ENCODE peak calls at places on chromosomes 11 and 22, in five cellular contexts. C is right atrium auricular region; D is CD4-positive, CD25-positive, alpha-beta regulatory T cell; F is stomach; M is upper lobe of left lung. A is an unnamed sample.

GRCh38 chr11:35932641-35933571 is 11.0 kb upstream of the LDLRAD3 start:
- DNase-seq in C (no peak), D (no peak), F (no peak), M (no peak), A (no peak)

GRCh38 chr22:38267086-38267485 is 5.7 kb downstream of the TMEM184B start:
- DNase-seq in C (peak; percentile 83), D (peak; percentile 31), F (no peak), M (no peak), A (no peak)

GRCh38 chr11:8709777-8710176 is 27.2 kb downstream of the RPL27A start:
- DNase-seq in C (no peak), D (no peak), F (no peak), M (no peak), A (no peak)

GRCh38 chr11:46916669-46917108 is 1.7 kb downstream of the LRP4 start:
- DNase-seq in C (peak; percentile 72), D (no peak), F (peak; percentile 51), M (peak; percentile 68), A (no peak)

GRCh38 chr11:8168485-8169257 is at the start of gene RIC3:
- DNase-seq in C (no peak), D (no peak), F (peak; percentile 33), M (peak; percentile 91), A (no peak)

GRCh38 chr11:911031-911889 is 650 bp upstream of the CHID1 start:
- DNase-seq in C (peak; percentile 69), D (no peak), F (peak; percentile 42), M (no peak), A (peak; percentile 76)

GRCh38 chr11:64081663-64082442 is 46.1 kb downstream of the FLRT1 start:
- DNase-seq in C (no peak), D (no peak), F (peak; percentile 65), M (peak; percentile 54), A (no peak)

GRCh38 chr11:123093686-123094085 is 31.8 kb upstream of the HSPA8 start:
- DNase-seq in C (no peak), D (no peak), F (no peak), M (no peak), A (no peak)

GRCh38 chr11:115409116-115409663 is 95.0 kb downstream of the CADM1 start:
- DNase-seq in C (no peak), D (no peak), F (no peak), M (no peak), A (no peak)

GRCh38 chr11:34626393-34626792 is 5.5 kb downstream of the EHF start:
- DNase-seq in C (no peak), D (no peak), F (no peak), M (no peak), A (no peak)

GRCh38 chr11:45926001-45926401 is 3.5 kb downstream of the LARGE2 start:
- DNase-seq in C (no peak), D (no peak), F (no peak), M (peak; percentile 66), A (no peak)

GRCh38 chr11:66595245-66595904 is 2.4 kb downstream of the CCS start:
- DNase-seq in C (peak; percentile 86), D (no peak), F (peak; percentile 47), M (no peak), A (no peak)

GRCh38 chr11:126310992-126311310 is 7.1 kb downstream of the DCPS start:
- DNase-seq in C (no peak), D (no peak), F (no peak), M (no peak), A (no peak)

GRCh38 chr11:115792903-115793302 is 288.7 kb upstream of the CADM1 start:
- DNase-seq in C (no peak), D (no peak), F (no peak), M (no peak), A (no peak)

GRCh38 chr22:48347311-48347710 is 1480.4 kb downstream of the BRD1 start:
- DNase-seq in C (no peak), D (no peak), F (no peak), M (no peak), A (no peak)

GRCh38 chr11:66230978-66231377 is 37.5 kb upstream of the RAB1B start:
- DNase-seq in C (no peak), D (no peak), F (no peak), M (no peak), A (no peak)

GRCh38 chr11:118275184-118275583 is 11.1 kb upstream of the MPZL2 start:
- DNase-seq in C (no peak), D (no peak), F (no peak), M (no peak), A (no peak)

GRCh38 chr11:12723410-12724297 is 49.4 kb downstream of the TEAD1 start:
- DNase-seq in C (no peak), D (no peak), F (peak; percentile 55), M (no peak), A (no peak)
- H3K4me1 ChIP-seq in C (peaks cover 45% of the 10 kb centered on the region), D (no peaks in the 10 kb centered on the region), F (peaks cover 83% of the 10 kb centered on the region), M (peaks cover 29% of the 10 kb centered on the region), A (no peaks in the 10 kb centered on the region)

GRCh38 chr22:18050065-18050464 is 25.7 kb upstream of the MICAL3 start:
- DNase-seq in C (no peak), D (no peak), F (no peak), M (no peak), A (no peak)

GRCh38 chr22:18048041-18048440 is 23.7 kb upstream of the MICAL3 start:
- DNase-seq in C (no peak), D (no peak), F (no peak), M (no peak), A (no peak)

GRCh38 chr22:18045794-18046193 is 21.4 kb upstream of the MICAL3 start:
- DNase-seq in C (no peak), D (no peak), F (no peak), M (no peak), A (no peak)

GRCh38 chr22:18044548-18045271 is 20.3 kb upstream of the MICAL3 start:
- DNase-seq in C (no peak), D (no peak), F (peak; percentile 62), M (no peak), A (no peak)

DNA sequence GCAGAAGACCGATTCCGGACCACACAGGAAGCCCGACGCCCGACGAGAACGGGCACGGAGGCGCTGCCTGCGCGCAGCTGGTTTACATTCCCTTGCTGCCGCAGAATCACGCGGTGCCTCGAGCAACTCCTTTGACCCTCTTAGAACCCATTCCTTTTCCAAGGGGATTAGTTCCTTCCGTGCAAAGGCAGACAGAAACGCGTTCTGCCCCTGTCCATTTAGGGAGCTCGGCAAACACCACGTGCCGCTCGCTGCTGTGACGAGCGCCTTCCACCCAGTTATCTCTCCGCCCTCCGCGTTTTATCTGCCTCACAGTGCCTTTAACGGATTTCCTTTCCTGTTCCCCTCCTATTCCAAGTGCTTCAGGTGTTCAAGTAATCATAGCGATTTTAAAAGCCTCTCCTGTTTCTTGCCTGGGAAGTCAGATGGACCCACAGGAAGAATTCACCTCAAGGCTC is 24.1 kb upstream of the MICAL3 start:
- DNase-seq in C (no peak), D (no peak), F (no peak), M (peak; percentile 73), A (no peak)
- H3K27ac ChIP-seq in C (no peak overlapping the region), D (no peak overlapping the region), F (peak overlapping the region; percentile 80), M (no peak overlapping the region), A (no peak overlapping the region)

GRCh38 chr11:94141511-94142307 is 13.1 kb downstream of the PANX1 start:
- DNase-seq in C (no peak), D (no peak), F (no peak), M (no peak), A (no peak)
- H3K4me1 ChIP-seq in C (peaks cover 42% of the 10 kb centered on the region), D (peaks cover 2% of the 10 kb centered on the region), F (peaks cover 70% of the 10 kb centered on the region), M (peaks cover 30% of the 10 kb centered on the region), A (no peaks in the 10 kb centered on the region)

GRCh38 chr11:59172345-59173079 is 580 bp downstream of the DTX4 start:
- DNase-seq in C (no peak), D (peak; percentile 14), F (peak; percentile 29), M (peak; percentile 88), A (peak; percentile 81)

GRCh38 chr11:59174664-59175033 is 2.7 kb downstream of the DTX4 start:
- DNase-seq in C (no peak), D (no peak), F (peak; percentile 43), M (no peak), A (no peak)

GRCh38 chr11:59173080-59173963 is 1.4 kb downstream of the DTX4 start:
- DNase-seq in C (no peak), D (no peak), F (peak; percentile 35), M (peak; percentile 84), A (no peak)

GRCh38 chr11:59175104-59175503 is 3.2 kb downstream of the DTX4 start:
- DNase-seq in C (no peak), D (no peak), F (no peak), M (no peak), A (no peak)

GRCh38 chr11:59173964-59174663 is 2.2 kb downstream of the DTX4 start:
- DNase-seq in C (no peak), D (no peak), F (peak; percentile 73), M (no peak), A (no peak)
- H3K27ac ChIP-seq in C (peak overlapping the region; percentile 63), D (no peak overlapping the region), F (peak overlapping the region; percentile 86), M (peak overlapping the region; percentile 87), A (no peak overlapping the region)

GRCh38 chr22:46009730-46010129 is 32.8 kb upstream of the WNT7B start:
- DNase-seq in C (no peak), D (no peak), F (no peak), M (no peak), A (no peak)
- H3K4me1 ChIP-seq in C (peaks cover 63% of the 10 kb centered on the region), D (peaks cover 22% of the 10 kb centered on the region), F (peaks cover 63% of the 10 kb centered on the region), M (peaks cover 38% of the 10 kb centered on the region), A (peaks cover 14% of the 10 kb centered on the region)

DNA sequence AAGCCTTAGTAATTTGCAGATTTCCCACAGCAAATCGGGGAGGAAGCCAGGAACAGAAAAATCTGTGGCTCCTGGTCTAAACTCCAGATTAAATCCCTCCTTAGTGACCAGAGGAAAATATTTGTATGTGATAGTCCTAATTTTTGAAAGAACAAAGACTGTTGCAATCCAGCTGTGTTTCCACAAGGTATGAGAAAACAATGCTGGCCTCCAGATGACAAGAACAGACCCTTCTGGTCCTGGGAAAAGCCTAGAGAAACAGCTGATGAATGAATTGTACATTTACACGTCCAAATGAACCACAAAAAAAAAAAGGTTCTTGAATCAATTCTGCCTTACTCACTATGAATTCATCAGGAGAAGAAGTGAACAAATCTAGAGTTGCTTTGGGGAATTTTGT is 63.7 kb downstream of the ETS1 start:
- DNase-seq in C (no peak), D (no peak), F (no peak), M (no peak), A (peak; percentile 34)
- H3K27ac ChIP-seq in C (peak overlapping the region; percentile 95), D (peak overlapping the region; percentile 97), F (peak overlapping the region; percentile 92), M (peak overlapping the region; percentile 97), A (no peak overlapping the region)

DNA sequence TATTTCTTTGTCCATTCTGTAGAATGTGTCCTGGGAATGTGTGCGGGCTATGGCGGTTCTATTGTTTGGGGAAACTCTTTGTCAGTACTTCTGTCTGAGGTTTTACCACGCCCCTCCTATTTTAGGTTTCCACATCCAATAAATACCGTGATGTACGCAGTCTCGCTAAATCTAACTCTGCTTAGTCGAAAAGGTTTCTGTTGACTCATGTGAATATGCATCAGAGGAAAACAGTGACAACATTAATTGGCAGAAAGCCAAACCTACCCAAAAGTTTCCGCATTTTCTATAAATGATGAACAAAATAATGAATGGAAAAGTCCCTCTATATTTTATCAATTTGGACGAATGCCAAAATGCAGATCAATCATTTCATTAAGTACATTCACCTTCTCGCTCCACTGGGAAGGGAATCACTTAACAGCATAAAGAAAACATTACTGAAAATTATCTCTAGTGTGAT is 143.4 kb downstream of the MAML2 start:
- DNase-seq in C (no peak), D (peak; percentile 5), F (no peak), M (no peak), A (no peak)
- H3K4me1 ChIP-seq in C (peaks cover 10% of the 10 kb centered on the region), D (peaks cover 23% of the 10 kb centered on the region), F (peaks cover 51% of the 10 kb centered on the region), M (peaks cover 46% of the 10 kb centered on the region), A (no peaks in the 10 kb centered on the region)